ENCODE peak calls at places on chromosomes 3 and 15, in four cellular contexts. A, R, J and X are unnamed samples. For H3K4me1, the result is how much of the 10 kb centered on the place peaks cover.

GRCh38 chr3:13352621-13353131 is 67.4 kb downstream of the NUP210 start:
- DNase-seq in J (peak), R (no peak), A (no peak), X (no peak)

GRCh38 chr3:117751691-117752090 is 1042.1 kb downstream of the TUSC7 start:
- DNase-seq in A (no peak), J (no peak), R (no peak), X (no peak)

GRCh38 chr3:13740795-13741194 is 139.1 kb downstream of the WNT7A start:
- DNase-seq in R (no peak), J (no peak), A (no peak), X (no peak)

GRCh38 chr3:127458698-127459097 is 131.8 kb downstream of the TPRA1 start:
- DNase-seq in R (peak), J (no peak), A (no peak), X (no peak)

GRCh38 chr3:134365766-134366065 is 8.5 kb downstream of the AMOTL2 start:
- DNase-seq in J (no peak), R (no peak), A (no peak), X (no peak)

GRCh38 chr15:73884159-73884558 is 10.8 kb downstream of the TBC1D21 start:
- DNase-seq in A (no peak), J (no peak), R (no peak), X (no peak)

GRCh38 chr15:62453356-62453755 is 288.3 kb upstream of the C2CD4B start:
- DNase-seq in J (no peak), R (no peak), A (no peak), X (peak)

GRCh38 chr15:75104804-75105557 is 81.6 kb downstream of the PPCDC start:
- DNase-seq in J (peak), A (no peak), R (no peak), X (peak)

GRCh38 chr3:42610978-42611377 is 10.5 kb downstream of the NKTR start:
- DNase-seq in J (no peak), A (no peak), R (no peak), X (no peak)

DNA sequence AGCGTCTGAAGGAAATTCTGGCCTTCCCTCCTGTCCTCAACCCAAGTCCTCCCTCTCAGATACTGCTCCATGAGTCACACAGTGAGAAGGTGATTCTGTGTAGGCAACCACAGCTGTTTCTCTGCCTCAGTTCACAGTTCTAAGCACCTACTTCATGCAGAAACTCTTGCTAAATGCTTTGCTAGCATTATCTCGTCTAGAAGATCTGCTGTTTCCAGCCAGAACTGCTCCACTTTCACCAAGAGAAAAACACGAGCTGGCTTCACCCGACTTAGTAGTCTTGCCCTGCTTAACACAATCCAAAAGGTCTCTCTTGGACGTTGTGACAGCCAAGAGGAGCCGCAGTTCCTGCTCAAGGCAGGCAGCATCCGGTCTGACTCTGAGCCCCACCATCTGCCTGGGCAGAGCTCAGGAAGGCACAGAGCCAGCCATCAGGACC is 272.2 kb downstream of the UACA start:
- DNase-seq in J (peak), R (no peak), A (no peak), X (no peak)
- H3K4me1 ChIP-seq in J (half or more), R (under half), A (under half), X (under half)

GRCh38 chr3:45010718-45011355 is 15.3 kb upstream of the CLEC3B start:
- DNase-seq in A (no peak), R (no peak), J (peak), X (peak)
- H3K4me1 ChIP-seq in A (under half), R (under half), J (under half), X (under half)

GRCh38 chr3:57700737-57701136 is 7.9 kb upstream of the DENND6A start:
- DNase-seq in J (no peak), A (no peak), R (no peak), X (no peak)
- H3K4me1 ChIP-seq in J (under half), A (under half), R (under half), X (under half)

GRCh38 chr3:50271314-50272072 is 2.5 kb downstream of the SEMA3B start:
- DNase-seq in A (no peak), R (no peak), J (no peak), X (no peak)

GRCh38 chr3:50270422-50270831 is 1.5 kb downstream of the SEMA3B start:
- DNase-seq in A (no peak), R (no peak), J (no peak), X (no peak)

GRCh38 chr3:50269977-50270413 is 1.0 kb downstream of the SEMA3B start:
- DNase-seq in A (no peak), J (no peak), R (no peak), X (no peak)

GRCh38 chr3:50269460-50269859 is 513 bp downstream of the SEMA3B start:
- DNase-seq in J (no peak), R (no peak), A (no peak), X (no peak)

GRCh38 chr3:50270841-50271240 is 1.9 kb downstream of the SEMA3B start:
- DNase-seq in J (no peak), R (no peak), A (no peak), X (no peak)
- H3K4me1 ChIP-seq in J (under half), R (under half), A (under half), X (under half)

GRCh38 chr15:42800731-42801474 is 64.0 kb upstream of the CDAN1 start:
- DNase-seq in J (no peak), R (no peak), A (peak), X (no peak)
- H3K4me1 ChIP-seq in J (under half), R (under half), A (under half), X (under half)